ENCODE peak calls at places on chromosomes 16 and 17, in seven cellular contexts. U, T, M, X, A, E and R are unnamed samples.

GRCh38 chr17:83115202-83115651 is 35.8 kb downstream of the METRNL start:
- DNase-seq in U (no peak), X (no peak), A (no peak), M (no peak), E (no peak), T (no peak), R (no peak)

GRCh38 chr17:79984877-79985276 is 50.8 kb downstream of the TBC1D16 start:
- DNase-seq in U (no peak), A (no peak), E (no peak), T (no peak), X (no peak), M (no peak), R (no peak)

GRCh38 chr16:52034830-52035229 is 512.1 kb downstream of the TOX3 start:
- DNase-seq in A (no peak), M (no peak), T (no peak), U (no peak), X (no peak), E (no peak), R (no peak)

GRCh38 chr16:82263456-82264159 is 93.6 kb upstream of the MPHOSPH6 start:
- DNase-seq in M (peak; percentile 70), X (peak; percentile 51), U (peak; percentile 39), E (peak; percentile 39), T (peak; percentile 2), A (peak; percentile 59), R (peak; percentile 60)

GRCh38 chr16:87317766-87318121 is 552 bp upstream of the C16orf95 start:
- DNase-seq in U (peak; percentile 52), E (peak; percentile 15), X (no peak), A (peak; percentile 13), T (peak; percentile 24), M (peak; percentile 69), R (peak; percentile 40)

GRCh38 chr16:35399133-35399532 is 1939.7 kb downstream of the TP53TG3F start:
- DNase-seq in M (no peak), T (no peak), E (no peak), X (no peak), A (no peak), U (no peak), R (no peak)

GRCh38 chr17:59651346-59651745 is 31.7 kb downstream of the CLTC start:
- DNase-seq in U (no peak), M (no peak), E (no peak), T (no peak), X (no peak), A (no peak), R (no peak)

GRCh38 chr17:31195305-31195704 is 100.5 kb downstream of the NF1 start:
- DNase-seq in X (no peak), E (no peak), U (no peak), T (no peak), M (no peak), A (no peak), R (no peak)

GRCh38 chr16:29663020-29663828 is at the start of gene SPN:
- DNase-seq in E (peak; percentile 15), A (no peak), U (no peak), T (no peak), X (peak; percentile 36), M (peak; percentile 77), R (no peak)

GRCh38 chr17:15332338-15332737 is 9.1 kb downstream of the TEKT3 start:
- DNase-seq in A (no peak), E (no peak), T (no peak), M (no peak), X (no peak), U (no peak), R (no peak)

GRCh38 chr17:846901-847777 is 65.0 kb downstream of the MRM3 start:
- DNase-seq in T (no peak), A (no peak), X (no peak), E (no peak), M (no peak), U (no peak), R (no peak)

GRCh38 chr16:87880117-87880696 is 10.9 kb upstream of the SLC7A5 start:
- DNase-seq in E (no peak), X (no peak), T (no peak), M (no peak), A (no peak), U (no peak), R (no peak)

GRCh38 chr17:70655179-70655578 is 485.8 kb downstream of the KCNJ2 start:
- DNase-seq in T (no peak), A (no peak), X (no peak), E (no peak), U (no peak), M (no peak), R (no peak)

GRCh38 chr16:30018731-30019158 is 4.3 kb upstream of the C16orf92 start:
- DNase-seq in A (no peak), X (no peak), E (no peak), U (no peak), M (no peak), T (no peak), R (no peak)

GRCh38 chr16:53714080-53715050 is 10.4 kb downstream of the FTO start:
- DNase-seq in T (no peak), A (no peak), M (no peak), E (no peak), U (peak; percentile 33), X (no peak), R (no peak)

GRCh38 chr17:50176559-50177471 is 11.0 kb downstream of the SGCA start:
- DNase-seq in M (no peak), A (no peak), T (no peak), E (no peak), U (no peak), X (no peak), R (no peak)

GRCh38 chr17:56785396-56785795 is 48.3 kb downstream of the C17orf67 start:
- DNase-seq in X (no peak), M (no peak), E (no peak), T (no peak), A (no peak), U (no peak), R (no peak)

GRCh38 chr17:72387969-72388368 is 267.1 kb downstream of the SOX9 start:
- DNase-seq in T (no peak), E (no peak), X (no peak), M (no peak), U (no peak), A (no peak), R (no peak)

GRCh38 chr17:44191941-44192496 is 5.2 kb downstream of the TMUB2 start:
- DNase-seq in U (no peak), T (no peak), E (no peak), M (no peak), A (no peak), X (no peak), R (no peak)

GRCh38 chr16:28104404-28104803 is 40.9 kb upstream of the GSG1L start:
- DNase-seq in X (no peak), U (no peak), E (no peak), A (no peak), T (no peak), M (no peak), R (no peak)

GRCh38 chr17:5282639-5283217 is 644 bp downstream of the RABEP1 start:
- DNase-seq in X (no peak), T (no peak), E (no peak), M (no peak), U (peak; percentile 31), A (no peak), R (no peak)

GRCh38 chr17:9878791-9879525 is 26.1 kb downstream of the RCVRN start:
- DNase-seq in U (no peak), E (no peak), A (no peak), X (no peak), T (no peak), M (no peak), R (no peak)

GRCh38 chr16:83689385-83689831 is 118.4 kb upstream of the HSBP1 start:
- DNase-seq in T (peak; percentile 67), U (no peak), M (peak; percentile 1), A (peak; percentile 9), E (no peak), X (no peak), R (no peak)

GRCh38 chr17:48597492-48597774 is 3.9 kb upstream of the HOXB5 start:
- DNase-seq in E (no peak), A (no peak), T (no peak), X (no peak), M (no peak), U (no peak), R (no peak)

GRCh38 chr16:72467157-72467759 is 295.3 kb upstream of the PMFBP1 start:
- DNase-seq in M (peak; percentile 61), A (peak; percentile 24), U (no peak), E (no peak), T (peak; percentile 6), X (no peak), R (no peak)

GRCh38 chr17:57518587-57519118 is 226.4 kb downstream of the CCDC182 start:
- DNase-seq in E (no peak), U (no peak), X (no peak), A (no peak), M (no peak), T (no peak), R (no peak)

GRCh38 chr16:54577566-54578180 is 291.1 kb upstream of the IRX3 start:
- DNase-seq in A (no peak), U (no peak), E (no peak), M (no peak), T (no peak), X (no peak), R (no peak)

GRCh38 chr16:84461029-84461415 is 43.4 kb downstream of the MEAK7 start:
- DNase-seq in E (no peak), U (no peak), T (no peak), A (no peak), X (no peak), M (no peak), R (no peak)

GRCh38 chr17:6755281-6755680 is 565 bp upstream of the XAF1 start:
- DNase-seq in M (no peak), E (no peak), X (no peak), T (no peak), A (no peak), U (peak; percentile 70), R (peak; percentile 59)

GRCh38 chr16:27377666-27378485 is 24.1 kb upstream of the IL21R start:
- DNase-seq in X (no peak), A (no peak), U (no peak), E (no peak), M (peak; percentile 87), T (no peak), R (no peak)

GRCh38 chr17:78476973-78477372 is 98.5 kb downstream of the PGS1 start:
- DNase-seq in E (no peak), U (no peak), T (no peak), M (no peak), A (no peak), X (no peak), R (no peak)